ENCODE peak calls at places on chromosome 3, in four cellular contexts. W is adrenal gland; B is A549; Z is naive thymus-derived CD8-positive, alpha-beta T cell. G is an unnamed sample.
A peak's percentile ranks its signal among the peaks of the same experiment; 100 is the strongest.

GRCh38 chr3:124885466-124886167 is 1.5 kb downstream of the ITGB5 start:
- DNase-seq in B (no peak), Z (no peak), W (no peak), G (no peak)

GRCh38 chr3:164332856-164333802 is 745.2 kb downstream of the SI start:
- DNase-seq in B (no peak), Z (no peak), W (no peak), G (no peak)

GRCh38 chr3:129060276-129061076 is at the start of gene GP9:
- DNase-seq in B (no peak), Z (no peak), W (no peak), G (no peak)

GRCh38 chr3:67324554-67324953 is 326.4 kb downstream of the KBTBD8 start:
- DNase-seq in Z (no peak), B (no peak), W (no peak), G (no peak)

GRCh38 chr3:25437953-25438352 is 9.9 kb downstream of the RARB start:
- DNase-seq in W (no peak), B (no peak), Z (no peak), G (no peak)

GRCh38 chr3:33798418-33799201 is at the start of gene PDCD6IP:
- DNase-seq in B (peak; percentile 95), W (peak; percentile 91), Z (peak; percentile 84), G (peak; percentile 85)

GRCh38 chr3:197756704-197757103 is 7.0 kb downstream of the FYTTD1 start:
- DNase-seq in Z (no peak), W (no peak), B (no peak), G (no peak)

GRCh38 chr3:108062051-108062450 is 28.8 kb downstream of the CD47 start:
- DNase-seq in Z (no peak), B (no peak), W (no peak), G (peak; percentile 27)

GRCh38 chr3:196686436-196686835 is 25.6 kb downstream of the CEP19 start:
- DNase-seq in B (no peak), W (no peak), Z (no peak), G (no peak)

GRCh38 chr3:167936010-167936409 is 159.7 kb downstream of the GOLIM4 start:
- DNase-seq in B (no peak), W (no peak), Z (no peak), G (no peak)

GRCh38 chr3:80338366-80338765 is 570.6 kb upstream of the ROBO1 start:
- DNase-seq in Z (no peak), B (no peak), W (no peak), G (no peak)

GRCh38 chr3:13123266-13123665 is 50.0 kb upstream of the IQSEC1 start:
- DNase-seq in B (no peak), Z (no peak), W (no peak), G (no peak)

GRCh38 chr3:66018047-66019033 is 20.4 kb downstream of the MAGI1 start:
- DNase-seq in W (no peak), Z (no peak), B (no peak), G (no peak)

GRCh38 chr3:25856902-25857518 is 67.1 kb downstream of the OXSM start:
- DNase-seq in W (no peak), Z (no peak), B (peak; percentile 32), G (peak; percentile 59)

GRCh38 chr3:72347819-72348319 is 500.4 kb downstream of the SHQ1 start:
- DNase-seq in Z (no peak), W (peak; percentile 38), B (no peak), G (peak; percentile 42)

GRCh38 chr3:164723396-164723795 is 354.9 kb downstream of the SI start:
- DNase-seq in Z (no peak), W (no peak), B (no peak), G (no peak)

GRCh38 chr3:63922800-63923199 is 10.6 kb upstream of the SCAANT1 start:
- DNase-seq in B (no peak), Z (no peak), W (no peak), G (no peak)

GRCh38 chr3:71135373-71136088 is 448.0 kb downstream of the FOXP1 start:
- DNase-seq in Z (no peak), W (no peak), B (no peak), G (no peak)

GRCh38 chr3:112306825-112307224 is 12.8 kb upstream of the SLC9C1 start:
- DNase-seq in Z (no peak), B (no peak), W (no peak), G (no peak)

GRCh38 chr3:142151240-142151639 is 1.9 kb upstream of the TFDP2 start:
- DNase-seq in Z (no peak), B (no peak), W (no peak), G (no peak)